ENCODE peak calls at places on chromosomes 6 and 20, in five cellular contexts. B is body of pancreas, W is endodermal cell, R is heart left ventricle, K is breast epithelium. M is an unnamed sample.

GRCh38 chr6:32081168-32081624 is 27.9 kb downstream of the TNXB start:
- DNase-seq in B (no peak), W (no peak), R (peak), K (no peak), M (peak)

GRCh38 chr20:62900052-62900691 is 26.1 kb downstream of the DIDO1 start:
- DNase-seq in B (peak), W (peak), R (peak), K (peak), M (no peak)

GRCh38 chr6:127342296-127342945 is 988 bp downstream of the ECHDC1 start:
- DNase-seq in B (peak), W (peak), R (no peak), K (no peak), M (no peak)

GRCh38 chr6:118971682-118972081 is 36.7 kb upstream of the MCM9 start:
- DNase-seq in B (no peak), W (no peak), R (no peak), K (no peak), M (no peak)

GRCh38 chr6:78911218-78911617 is 43.9 kb downstream of the IRAK1BP1 start:
- DNase-seq in B (no peak), W (no peak), R (no peak), K (no peak), M (no peak)

GRCh38 chr6:108945686-108946158 is 97.5 kb downstream of the ARMC2 start:
- DNase-seq in B (peak), W (peak), R (peak), K (no peak), M (peak)

GRCh38 chr6:7341989-7342742 is 29.2 kb upstream of the SSR1 start:
- DNase-seq in B (no peak), W (no peak), R (peak), K (no peak), M (no peak)

GRCh38 chr6:127517698-127518097 is 1.4 kb downstream of the MTCL3 start:
- DNase-seq in B (no peak), W (no peak), R (no peak), K (no peak), M (no peak)

GRCh38 chr6:116385911-116386310 is 15.2 kb downstream of the DSE start:
- DNase-seq in B (no peak), W (no peak), R (no peak), K (no peak), M (no peak)

GRCh38 chr20:37796733-37797132 is 102.9 kb downstream of the CTNNBL1 start:
- DNase-seq in B (no peak), W (no peak), R (no peak), K (no peak), M (no peak)

GRCh38 chr6:166670894-166671293 is 43.8 kb upstream of the RPS6KA2 start:
- DNase-seq in B (no peak), W (no peak), R (no peak), K (no peak), M (no peak)

GRCh38 chr6:26020291-26020982 is 57.8 kb downstream of the TRIM38 start:
- DNase-seq in B (peak), W (peak), R (peak), K (peak), M (peak)

GRCh38 chr6:56246941-56247653 is at the start of gene COL21A1:
- DNase-seq in B (peak), W (peak), R (peak), K (no peak), M (peak)

GRCh38 chr20:54189630-54190029 is 15.8 kb upstream of the CYP24A1 start:
- DNase-seq in B (no peak), W (no peak), R (no peak), K (no peak), M (no peak)

GRCh38 chr6:6905961-6906518 is 201.7 kb upstream of the RREB1 start:
- DNase-seq in B (no peak), W (peak), R (no peak), K (no peak), M (no peak)

GRCh38 chr6:70151616-70152015 is 151.3 kb downstream of the COL9A1 start:
- DNase-seq in B (no peak), W (no peak), R (no peak), K (no peak), M (peak)

GRCh38 chr20:45052698-45053440 is 48.1 kb downstream of the KCNS1 start:
- DNase-seq in B (no peak), W (no peak), R (no peak), K (no peak), M (no peak)

GRCh38 chr20:58623579-58624473 is 27.3 kb upstream of the STX16 start:
- DNase-seq in B (peak), W (no peak), R (peak), K (peak), M (peak)

GRCh38 chr6:104483225-104483834 is 376.4 kb downstream of the HACE1 start:
- DNase-seq in B (no peak), W (no peak), R (no peak), K (no peak), M (no peak)
- TF ChIP-seq CTCF in B (peak), W (peak), R (no peak), K (no peak), M (no peak)

DNA sequence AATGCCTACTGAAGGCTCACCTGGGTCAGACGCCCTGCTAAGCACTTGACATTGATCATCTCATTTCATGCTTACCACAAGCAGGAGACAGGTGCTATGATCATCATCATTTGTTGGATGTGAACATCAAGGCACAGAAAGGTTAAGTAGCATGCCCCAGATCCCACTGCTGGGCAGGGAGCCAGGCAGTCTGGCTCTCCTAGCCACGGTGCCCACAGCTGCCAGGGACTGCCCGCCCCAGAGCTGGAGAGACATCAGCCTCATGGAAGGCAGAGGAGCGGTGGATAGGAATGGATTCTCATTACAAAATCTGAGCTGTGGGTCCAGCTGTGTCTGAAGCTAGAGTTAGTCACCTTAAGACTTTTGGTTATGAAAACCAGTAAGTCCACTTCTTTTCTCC is 3.6 kb downstream of the SULF2 start:
- DNase-seq in B (no peak), W (no peak), R (no peak), K (no peak), M (no peak)
- H3K27ac ChIP-seq in B (no peak), W (no peak), R (no peak), K (no peak), M (no peak)

GRCh38 chr6:36809933-36810844 is 29.1 kb downstream of the CPNE5 start:
- DNase-seq in B (no peak), W (peak), R (peak), K (no peak), M (no peak)
- TF ChIP-seq CTCF in B (no peak), W (peak), R (no peak), K (no peak), M (no peak)

GRCh38 chr6:74455786-74456185 is 750.1 kb downstream of the COL12A1 start:
- DNase-seq in B (no peak), W (no peak), R (no peak), K (no peak), M (no peak)
- H3K27ac ChIP-seq in B (no peak), W (no peak), R (no peak), K (no peak), M (no peak)

GRCh38 chr20:5539656-5540055 is 210.5 kb upstream of the SHLD1 start:
- DNase-seq in B (no peak), W (no peak), R (no peak), K (no peak), M (no peak)
- TF ChIP-seq CTCF in B (no peak), W (no peak), R (no peak), K (no peak), M (no peak)

DNA sequence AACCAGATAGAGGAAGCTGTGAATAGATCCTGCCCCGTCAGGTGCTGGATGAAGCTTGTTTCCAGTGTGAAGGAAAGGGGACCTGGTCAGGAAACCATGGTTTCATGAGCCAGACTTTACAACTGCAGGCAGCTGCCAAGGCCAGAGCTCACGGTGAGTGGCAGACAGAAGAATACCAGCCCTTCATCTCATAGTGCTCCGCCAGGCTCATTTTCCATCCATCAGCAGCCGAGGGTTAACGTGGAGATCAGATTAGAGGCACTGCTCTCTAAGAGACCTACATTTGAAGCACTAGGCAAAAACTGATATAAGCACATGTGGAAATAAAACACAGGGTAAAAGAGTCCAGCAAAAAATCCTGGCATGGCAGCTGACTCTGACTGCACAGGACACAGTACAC is 172.4 kb downstream of the CD24 start:
- DNase-seq in B (no peak), W (no peak), R (no peak), K (no peak), M (no peak)
- H3K27ac ChIP-seq in B (no peak), W (peak), R (no peak), K (no peak), M (no peak)

GRCh38 chr20:3890410-3890751 is 1.2 kb downstream of the PANK2 start:
- DNase-seq in B (no peak), W (no peak), R (no peak), K (no peak), M (no peak)
- TF ChIP-seq CTCF in B (no peak), W (no peak), R (no peak), K (no peak), M (no peak)

M was measured in gastrocnemius medialis.